ENCODE peak calls at places on chromosomes 7 and 10, in five cellular contexts. W, U, G, E and L are unnamed samples.

GRCh38 chr10:18216482-18216881 is 76.3 kb downstream of the CACNB2 start:
- DNase-seq in E (no peak), U (no peak), W (no peak), G (peak; percentile 62), L (no peak)

GRCh38 chr7:28037220-28038010 is 143.2 kb downstream of the JAZF1 start:
- DNase-seq in U (no peak), G (peak; percentile 98), W (no peak), E (peak; percentile 97), L (no peak)

GRCh38 chr7:150784954-150785353 is 15.2 kb downstream of the TMEM176B start:
- DNase-seq in U (no peak), W (no peak), G (no peak), E (no peak), L (peak; percentile 71)

GRCh38 chr7:30896041-30896440 is 15.6 kb upstream of the AQP1 start:
- DNase-seq in W (no peak), U (no peak), G (no peak), E (no peak), L (no peak)

GRCh38 chr7:15554081-15554480 is 7.7 kb downstream of the AGMO start:
- DNase-seq in W (no peak), U (no peak), G (peak; percentile 38), E (no peak), L (no peak)

GRCh38 chr10:111481271-111482073 is 404.6 kb downstream of the ADRA2A start:
- DNase-seq in G (no peak), W (no peak), E (no peak), U (no peak), L (peak; percentile 19)

GRCh38 chr7:21355406-21355874 is 72.4 kb upstream of the SP4 start:
- DNase-seq in U (no peak), G (no peak), E (no peak), W (no peak), L (no peak)

GRCh38 chr7:137169282-137169698 is 174.2 kb downstream of the PTN start:
- DNase-seq in U (no peak), W (peak; percentile 59), E (no peak), G (peak; percentile 85), L (no peak)

GRCh38 chr7:78095549-78095948 is 297.0 kb downstream of the PHTF2 start:
- DNase-seq in E (no peak), U (no peak), G (peak; percentile 83), W (no peak), L (no peak)

DNA sequence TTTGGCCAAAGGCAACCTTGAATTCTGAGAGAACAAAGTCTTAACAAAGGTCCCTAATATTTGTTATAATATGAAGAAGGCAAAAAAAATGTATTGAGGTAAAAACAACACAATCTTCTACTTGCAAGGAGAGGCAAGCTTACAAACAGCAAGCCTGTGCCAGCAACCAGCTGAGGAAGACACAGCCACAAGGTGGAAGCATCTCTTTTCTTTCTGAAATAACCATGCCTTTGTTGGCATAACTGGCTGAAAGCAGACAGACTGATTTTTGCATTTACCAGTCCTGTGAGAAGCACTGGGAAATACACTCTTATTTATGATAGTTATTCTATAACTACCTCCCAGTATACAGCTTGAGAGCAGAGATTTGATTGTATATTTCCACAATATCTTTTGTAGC is 292.0 kb downstream of the PHTF2 start:
- DNase-seq in G (peak; percentile 16), U (no peak), E (no peak), W (no peak), L (no peak)
- H3K4me3 ChIP-seq in G (no peak overlapping the region), U (no peak overlapping the region), E (no peak overlapping the region), W (no peak overlapping the region), L (no peak overlapping the region)

GRCh38 chr7:47268826-47269465 is 313.0 kb downstream of the TNS3 start:
- DNase-seq in W (no peak), U (no peak), E (no peak), G (no peak), L (no peak)

GRCh38 chr7:47266131-47266706 is 315.7 kb downstream of the TNS3 start:
- DNase-seq in E (peak; percentile 32), G (peak; percentile 68), W (peak; percentile 71), U (no peak), L (peak; percentile 88)

GRCh38 chr7:47267346-47267745 is 314.6 kb downstream of the TNS3 start:
- DNase-seq in U (no peak), E (no peak), G (no peak), W (no peak), L (peak; percentile 65)

GRCh38 chr7:47265621-47266020 is 316.3 kb downstream of the TNS3 start:
- DNase-seq in W (no peak), E (no peak), U (no peak), G (no peak), L (peak; percentile 62)

DNA sequence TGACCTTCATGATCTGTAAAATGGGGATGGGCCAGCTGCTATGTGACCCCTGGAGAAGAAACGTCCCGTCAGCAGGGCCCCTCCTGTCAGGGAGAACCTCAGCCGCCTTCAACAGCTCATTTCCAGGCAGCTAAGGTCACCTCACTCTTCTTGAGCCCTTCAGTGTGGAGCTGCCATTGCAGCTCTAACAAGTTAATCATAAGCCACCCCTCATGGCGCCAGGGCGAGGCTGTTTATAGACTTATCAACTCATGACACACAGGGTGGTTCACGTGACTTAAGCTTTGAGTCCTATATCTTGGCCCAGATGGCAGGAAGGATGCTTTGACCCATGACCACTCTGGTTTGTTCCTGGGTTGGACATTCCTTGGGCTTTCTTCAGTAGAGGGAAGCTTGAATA is 315.1 kb downstream of the TNS3 start:
- DNase-seq in E (no peak), U (no peak), G (peak; percentile 50), W (no peak), L (peak; percentile 81)
- TF ChIP-seq POLR2A in E (no peak), U (no peak), G (no peak), W (no peak), L (no peak)

DNA sequence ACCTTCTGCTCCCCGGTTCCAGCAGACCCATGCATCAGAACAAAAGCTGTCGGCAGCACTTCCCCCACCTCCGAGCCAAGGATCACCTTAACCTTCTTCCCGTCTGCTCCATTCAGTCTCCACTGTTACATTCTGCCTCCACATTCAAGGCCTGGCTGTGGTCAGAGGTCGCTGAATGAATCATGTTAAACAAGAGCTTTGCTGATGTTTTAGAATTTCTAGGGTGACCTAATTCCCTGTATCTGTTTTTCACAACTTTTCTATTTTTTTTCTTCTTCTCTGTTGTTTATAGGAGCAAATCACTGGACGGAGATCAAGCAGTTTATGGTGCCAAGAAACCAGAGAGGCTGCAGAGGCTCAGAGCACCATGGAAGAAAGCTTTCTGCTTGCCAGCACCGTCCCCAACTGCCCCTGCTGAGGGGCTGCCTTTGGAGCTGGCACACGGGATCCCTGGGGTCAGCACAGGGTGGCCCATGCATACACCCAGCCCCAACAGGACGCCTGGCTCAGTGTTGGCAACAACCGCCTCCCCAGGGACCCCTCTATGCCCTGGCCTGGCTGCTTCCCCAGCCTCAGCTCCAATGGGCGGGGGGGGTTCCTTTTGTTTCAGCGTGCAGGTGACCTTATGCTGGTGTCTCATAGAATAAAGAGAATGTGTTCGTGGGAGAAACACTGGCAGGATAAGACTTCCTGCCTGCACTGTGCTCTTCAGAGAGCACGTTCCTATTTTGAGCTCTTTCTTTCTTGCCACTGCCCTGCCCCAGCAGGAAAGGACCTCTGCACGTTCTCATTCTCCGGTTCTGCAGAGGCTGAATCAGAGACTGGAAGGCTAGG is 182.7 kb upstream of the LYZL2 start:
- DNase-seq in U (no peak), W (peak; percentile 83), E (no peak), G (peak; percentile 95), L (peak; percentile 59)
- TF ChIP-seq CTCF in U (no peak), W (no peak), E (no peak), G (no peak), L (no peak)

GRCh38 chr7:118152149-118152548 is 31.8 kb upstream of the LSM8 start:
- DNase-seq in G (peak; percentile 10), E (no peak), W (no peak), U (no peak), L (no peak)
- H3K4me3 ChIP-seq in G (no peak overlapping the region), E (no peak overlapping the region), W (no peak overlapping the region), U (no peak overlapping the region), L (no peak overlapping the region)

DNA sequence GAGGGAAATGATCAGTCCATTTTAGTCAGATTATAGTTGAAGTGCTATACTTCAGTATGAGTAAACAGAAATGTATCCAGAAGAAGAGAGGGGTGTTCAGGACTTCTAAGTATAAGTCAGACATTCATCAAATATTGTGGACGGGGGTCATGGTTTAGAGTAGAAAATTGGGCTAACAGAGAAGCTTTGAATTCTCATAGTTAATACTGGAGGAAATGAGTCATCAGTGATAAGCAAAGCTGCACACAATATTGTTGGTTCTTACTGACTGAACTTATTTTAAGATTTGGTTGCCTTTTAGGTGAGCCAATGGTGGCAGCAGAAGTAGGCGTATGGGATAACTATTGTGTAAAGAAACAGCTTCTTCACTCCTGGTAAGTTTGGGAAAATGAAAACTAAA is 1.7 kb upstream of the SUMF2 start:
- DNase-seq in E (peak; percentile 57), W (no peak), U (no peak), G (peak; percentile 89), L (no peak)
- TF ChIP-seq POLR2A in E (no peak), W (no peak), U (no peak), G (no peak), L (no peak)

GRCh38 chr10:32140403-32140802 is 84.2 kb upstream of the KIF5B start:
- DNase-seq in E (no peak), U (no peak), G (no peak), W (no peak), L (no peak)

GRCh38 chr10:32141018-32141807 is 85.0 kb upstream of the KIF5B start:
- DNase-seq in E (no peak), W (no peak), U (no peak), G (peak; percentile 33), L (no peak)

GRCh38 chr10:32142646-32143045 is 86.4 kb upstream of the KIF5B start:
- DNase-seq in E (no peak), W (no peak), G (peak; percentile 63), U (no peak), L (no peak)

GRCh38 chr10:32143302-32143847 is 87.2 kb upstream of the KIF5B start:
- DNase-seq in W (no peak), E (no peak), U (no peak), G (no peak), L (peak; percentile 66)

DNA sequence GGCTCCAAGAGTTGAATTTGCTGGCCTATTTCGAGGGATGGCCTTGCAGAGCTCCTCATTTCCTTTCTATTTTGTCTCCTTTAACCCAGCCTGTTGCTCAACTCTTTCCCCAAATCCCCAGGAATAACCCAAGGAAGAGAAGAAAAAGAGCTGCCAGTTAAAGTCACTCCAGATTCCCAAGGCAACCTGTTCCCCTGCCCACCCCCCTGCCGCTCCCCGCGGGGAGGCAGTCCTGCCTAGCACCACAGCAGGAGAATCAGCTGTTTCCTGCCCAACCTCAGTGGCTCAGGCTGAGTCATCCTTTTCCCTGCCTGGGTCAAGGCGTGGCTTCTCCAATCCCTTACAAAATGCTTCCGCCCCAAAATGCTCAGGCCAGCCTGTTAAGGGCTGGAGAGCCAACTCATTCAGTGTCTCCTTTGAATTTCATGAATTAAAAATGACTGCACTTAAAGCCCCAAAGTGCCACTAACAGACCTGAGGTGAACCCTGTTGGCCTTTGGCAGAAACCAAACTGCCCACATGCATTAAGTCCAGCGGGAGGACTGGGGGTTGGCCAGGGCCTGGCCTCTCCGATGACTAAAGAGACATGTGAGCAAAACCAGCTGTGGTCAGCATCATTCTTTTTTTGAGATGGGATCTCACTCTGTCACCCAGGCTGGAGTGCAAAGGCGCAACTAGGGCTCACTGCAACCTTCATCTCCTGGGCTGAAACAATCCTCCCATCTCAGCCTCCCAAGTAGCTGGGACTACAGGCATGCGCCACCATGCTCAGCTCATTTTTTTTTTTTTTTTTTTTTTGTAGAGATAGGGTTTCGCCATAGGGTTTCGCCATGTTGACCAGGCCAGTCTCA is 83.2 kb upstream of the KIF5B start:
- DNase-seq in W (peak; percentile 75), U (peak; percentile 31), G (peak; percentile 94), E (peak; percentile 89), L (peak; percentile 96)
- TF ChIP-seq CTCF in W (peak; percentile 14), U (no peak), G (peak; percentile 24), E (peak; percentile 23), L (no peak)